ENCODE peak calls at places on chromosomes 13 and 19, in six cellular contexts. S is T1000; X is substantia nigra; E is body of pancreas; C is stimulated activated CD8-positive, alpha-beta memory T cell treated with anti-CD3 and anti-CD28 coated beads, Interleukin-2, amount 100 ng/mL, for 1 hour; H is AG08395. T is an unnamed sample.

GRCh38 chr13:59247166-59247565 is 916.6 kb downstream of the DIAPH3 start:
- DNase-seq in S (no peak), X (peak), E (peak), C (no peak), H (no peak), T (no peak)

GRCh38 chr13:57970404-57970803 is 338.9 kb downstream of the PCDH17 start:
- DNase-seq in S (no peak), X (no peak), E (no peak), C (no peak), H (no peak), T (no peak)

GRCh38 chr19:8366961-8367326 is 3.0 kb downstream of the ANGPTL4 start:
- DNase-seq in S (no peak), X (peak), E (no peak), C (no peak), H (no peak), T (no peak)

GRCh38 chr13:97174638-97175037 is 47.5 kb upstream of the MBNL2 start:
- DNase-seq in S (no peak), X (no peak), E (no peak), C (no peak), H (no peak), T (no peak)

GRCh38 chr13:90185734-90186133 is 1161.8 kb upstream of the MIR17HG start:
- DNase-seq in S (no peak), X (no peak), E (no peak), C (no peak), H (no peak), T (no peak)

GRCh38 chr13:98199480-98199879 is 22.4 kb upstream of the RNF113B start:
- DNase-seq in S (no peak), X (no peak), E (no peak), C (no peak), H (no peak), T (no peak)

GRCh38 chr13:51539887-51540286 is 44.4 kb upstream of the WDFY2 start:
- DNase-seq in S (no peak), X (no peak), E (no peak), C (no peak), H (peak), T (peak)

GRCh38 chr13:43908156-43909126 is 28.7 kb downstream of the LACC1 start:
- DNase-seq in S (no peak), X (no peak), E (no peak), C (no peak), H (peak), T (peak)

GRCh38 chr13:31946091-31946770 is 85.3 kb upstream of the FRY start:
- DNase-seq in S (no peak), X (no peak), E (no peak), C (no peak), H (peak), T (no peak)

GRCh38 chr13:110423689-110424302 is 116.7 kb downstream of the COL4A2 start:
- DNase-seq in S (no peak), X (no peak), E (no peak), C (no peak), H (no peak), T (no peak)

GRCh38 chr13:52348983-52349780 is 56.8 kb downstream of the THSD1 start:
- DNase-seq in S (no peak), X (no peak), E (no peak), C (no peak), H (peak), T (peak)

GRCh38 chr19:47124937-47125668 is 5.5 kb upstream of the SAE1 start:
- DNase-seq in S (peak), X (no peak), E (peak), C (no peak), H (peak), T (no peak)

GRCh38 chr19:31285744-31286143 is 63.5 kb downstream of the TSHZ3 start:
- DNase-seq in S (no peak), X (no peak), E (no peak), C (no peak), H (peak), T (peak)

GRCh38 chr13:50651916-50652315 is 191.6 kb downstream of the DLEU7 start:
- DNase-seq in S (no peak), X (no peak), E (no peak), C (no peak), H (no peak), T (no peak)

GRCh38 chr13:28413999-28414398 is 80.9 kb downstream of the FLT1 start:
- DNase-seq in S (no peak), X (no peak), E (no peak), C (no peak), H (no peak), T (no peak)

GRCh38 chr19:38862321-38863059 is 12.7 kb upstream of the HNRNPL start:
- DNase-seq in S (no peak), X (no peak), E (peak), C (no peak), H (no peak), T (peak)

GRCh38 chr13:42594577-42595571 is 20.9 kb downstream of the TNFSF11 start:
- DNase-seq in S (no peak), X (peak), E (peak), C (peak), H (peak), T (peak)

GRCh38 chr13:41588899-41589298 is 131.5 kb downstream of the RGCC start:
- DNase-seq in S (peak), X (no peak), E (no peak), C (no peak), H (peak), T (peak)

GRCh38 chr13:59533561-59534337 is 630.0 kb downstream of the DIAPH3 start:
- DNase-seq in S (no peak), X (no peak), E (no peak), C (no peak), H (no peak), T (no peak)

GRCh38 chr19:45640849-45641273 is 1.7 kb upstream of the EML2 start:
- DNase-seq in S (no peak), X (no peak), E (peak), C (no peak), H (no peak), T (no peak)

GRCh38 chr13:27027086-27027667 is 144.4 kb downstream of the USP12 start:
- DNase-seq in S (no peak), X (no peak), E (no peak), C (no peak), H (no peak), T (no peak)

GRCh38 chr19:19399733-19400438 is 5.6 kb upstream of the GATAD2A start:
- DNase-seq in S (no peak), X (no peak), E (no peak), C (no peak), H (peak), T (no peak)

GRCh38 chr13:90510319-90510718 is 837.2 kb upstream of the MIR17HG start:
- DNase-seq in S (no peak), X (no peak), E (no peak), C (no peak), H (no peak), T (no peak)

GRCh38 chr13:21240586-21240985 is 64.1 kb downstream of the MRPL57 start:
- DNase-seq in S (no peak), X (no peak), E (no peak), C (no peak), H (peak), T (peak)

GRCh38 chr13:107216046-107216715 is 648.2 kb upstream of the ARGLU1 start:
- DNase-seq in S (no peak), X (no peak), E (no peak), C (no peak), H (no peak), T (no peak)

T was measured in stromal cell of bone marrow.